ENCODE peak calls at places on chromosomes 3 and 15, in seven cellular contexts. N is spleen, H is sigmoid colon, L is dorsolateral prefrontal cortex, T is hepatocyte, V is AG10803, W is body of pancreas. X is an unnamed sample.
A peak's percentile ranks its signal among the peaks of the same experiment; 100 is the strongest.

GRCh38 chr15:40928351-40928974 is 677 bp upstream of the DLL4 start:
- DNase-seq in W (no peak), N (peak; percentile 69), H (no peak), L (no peak), T (peak; percentile 60), V (no peak), X (peak; percentile 58)

GRCh38 chr15:34849364-34849959 is 54.1 kb upstream of the ACTC1 start:
- DNase-seq in L (no peak), N (no peak), T (no peak), W (no peak), H (no peak), V (no peak), X (no peak)

GRCh38 chr3:155869664-155870063 is 786 bp upstream of the GMPS start:
- DNase-seq in W (no peak), N (no peak), V (no peak), L (no peak), H (no peak), T (no peak), X (no peak)

GRCh38 chr3:104909721-104910120 is 457.0 kb upstream of the ALCAM start:
- DNase-seq in T (no peak), W (no peak), L (no peak), V (peak; percentile 30), N (no peak), H (no peak), X (no peak)

GRCh38 chr15:101528108-101528916 is 38.8 kb upstream of the PCSK6 start:
- DNase-seq in W (peak; percentile 82), L (no peak), H (peak; percentile 83), N (peak; percentile 83), V (peak; percentile 1), T (peak; percentile 63), X (no peak)

GRCh38 chr15:93289951-93290350 is 200.9 kb upstream of the RGMA start:
- DNase-seq in W (no peak), H (peak; percentile 35), V (no peak), T (no peak), L (no peak), N (no peak), X (no peak)

GRCh38 chr3:79515072-79515471 is 252.7 kb downstream of the ROBO1 start:
- DNase-seq in T (no peak), H (no peak), L (no peak), W (no peak), V (no peak), N (no peak), X (no peak)

GRCh38 chr3:186067360-186068242 is 41.3 kb downstream of the ETV5 start:
- DNase-seq in H (no peak), N (no peak), L (no peak), T (no peak), W (no peak), V (no peak), X (no peak)

DNA sequence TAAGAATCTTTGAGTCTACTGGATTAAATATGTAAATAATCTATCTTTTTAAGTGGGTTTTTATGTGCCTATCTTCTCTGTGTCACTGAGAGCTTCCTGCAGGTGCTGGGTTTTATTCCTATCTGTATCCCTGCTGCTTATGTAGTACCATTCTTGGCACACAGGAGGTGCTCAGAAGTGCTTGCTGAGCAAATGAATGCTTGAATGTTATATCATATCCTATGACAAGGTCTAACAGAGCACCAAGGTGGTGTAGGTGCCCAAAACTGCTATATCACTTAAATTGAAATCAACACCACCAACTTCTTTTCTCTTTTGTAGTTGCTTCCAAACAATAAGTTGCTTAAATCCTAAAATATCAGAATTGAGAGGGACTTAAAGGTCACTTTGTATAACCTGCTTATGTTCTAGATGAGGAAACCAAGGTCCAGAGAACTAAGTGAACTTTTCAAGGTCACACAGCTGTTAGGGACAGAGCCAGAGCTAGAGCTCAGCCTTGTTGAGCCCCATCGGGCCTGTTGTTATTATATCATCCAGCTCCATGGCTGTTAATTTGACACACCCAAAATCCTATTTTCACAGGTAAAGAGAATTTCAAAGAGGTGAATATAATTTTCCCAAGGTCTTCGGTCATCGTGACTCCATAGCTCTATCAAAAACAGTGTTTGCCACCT is 46.0 kb downstream of the CCNL1 start:
- DNase-seq in T (no peak), V (no peak), L (no peak), W (no peak), H (no peak), N (no peak), X (no peak)
- TF ChIP-seq CTCF in T (no peak), V (no peak), L (no peak), W (no peak), H (no peak), N (no peak), X (no peak)

GRCh38 chr3:149529099-149529498 is 54.6 kb downstream of the TM4SF4 start:
- DNase-seq in T (no peak), W (no peak), H (no peak), N (no peak), L (no peak), V (no peak), X (no peak)

GRCh38 chr3:149528344-149528657 is 53.8 kb downstream of the TM4SF4 start:
- DNase-seq in H (no peak), L (no peak), T (no peak), W (no peak), V (no peak), N (no peak), X (no peak)

GRCh38 chr3:149532463-149533180 is 58.1 kb downstream of the TM4SF4 start:
- DNase-seq in T (no peak), L (no peak), N (no peak), V (no peak), W (no peak), H (no peak), X (no peak)

GRCh38 chr3:149523899-149524298 is 49.4 kb downstream of the TM4SF4 start:
- DNase-seq in N (no peak), W (no peak), T (no peak), L (no peak), H (no peak), V (no peak), X (no peak)

DNA sequence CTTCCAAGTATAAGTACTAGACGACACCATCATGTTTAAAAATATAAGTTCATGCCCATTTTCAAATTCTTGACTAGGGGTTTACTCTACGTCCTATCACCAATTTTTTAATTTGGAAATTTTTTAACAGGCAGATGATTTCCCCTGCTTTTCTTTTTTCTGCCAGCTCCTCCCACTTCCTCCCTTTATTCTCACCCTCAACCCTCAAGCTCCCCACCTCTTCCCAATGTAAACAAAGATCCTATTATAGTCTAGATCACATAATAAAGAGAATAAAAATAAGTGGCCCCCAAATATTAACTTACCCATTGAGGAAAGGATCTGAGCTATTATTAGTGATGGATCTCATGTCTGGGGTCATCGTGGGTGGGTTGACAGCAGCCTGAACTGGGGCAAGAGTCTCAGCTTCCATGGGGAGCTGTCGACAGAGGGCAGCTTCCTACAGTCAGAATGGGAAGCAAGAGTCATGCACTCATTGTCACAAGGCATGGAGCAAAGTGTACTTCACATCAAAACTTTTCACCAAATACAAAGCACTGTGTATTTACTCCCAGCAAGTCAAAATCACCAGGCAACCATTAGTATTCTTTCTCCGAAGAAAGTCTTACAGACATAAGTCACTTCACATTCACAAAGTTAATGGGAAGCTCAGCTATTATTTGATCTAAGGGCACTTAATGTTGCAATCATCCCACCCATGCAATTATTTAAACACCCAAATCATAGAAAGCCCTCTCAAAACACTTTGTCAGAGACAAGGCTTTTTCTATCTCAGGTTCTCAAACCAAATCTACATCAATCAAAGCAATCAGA is 53.2 kb downstream of the TM4SF4 start:
- DNase-seq in L (no peak), W (no peak), V (no peak), T (peak; percentile 14), H (no peak), N (no peak), X (peak; percentile 31)
- TF ChIP-seq CTCF in L (peak; percentile 21), W (no peak), V (peak; percentile 27), T (peak; percentile 31), H (no peak), N (no peak), X (no peak)

GRCh38 chr3:103308921-103309320 is 874.1 kb downstream of the ZPLD1 start:
- DNase-seq in N (no peak), H (no peak), T (peak; percentile 5), L (no peak), V (no peak), W (no peak), X (no peak)
- TF ChIP-seq CTCF in N (no peak), H (no peak), T (no peak), L (peak; percentile 10), V (no peak), W (no peak), X (peak; percentile 57)

DNA sequence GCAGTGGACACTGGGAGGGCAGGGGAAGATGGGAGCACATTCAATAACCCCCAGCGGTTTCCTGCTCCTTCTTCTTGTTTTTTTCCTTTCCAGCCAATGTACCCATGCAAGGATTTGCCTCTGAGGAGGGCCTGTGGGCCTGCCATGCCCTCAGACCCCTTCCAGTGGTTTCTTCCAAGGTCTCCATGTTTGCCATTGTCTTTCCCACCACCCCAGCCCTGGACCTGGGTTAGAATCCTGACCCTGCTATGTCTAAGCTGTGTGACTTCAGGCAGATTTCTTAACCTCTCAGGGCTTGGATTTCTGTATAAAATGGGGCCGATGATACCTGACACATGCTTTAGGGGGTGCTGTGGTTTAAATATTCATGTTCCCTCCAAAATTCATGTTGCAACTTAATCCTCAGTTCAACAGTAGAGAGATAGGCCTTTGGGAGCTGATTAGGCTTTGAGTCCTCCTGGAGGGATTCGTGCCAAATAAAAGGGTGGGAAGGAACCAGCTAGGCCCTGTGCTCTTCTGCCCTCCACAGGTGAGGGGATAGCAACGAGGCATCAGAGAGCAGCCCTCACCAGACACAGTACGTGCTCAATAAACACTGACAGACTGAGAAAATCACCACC is 46.3 kb upstream of the FLNB start:
- DNase-seq in L (no peak), V (peak; percentile 52), T (no peak), N (no peak), W (no peak), H (no peak), X (no peak)
- TF ChIP-seq CTCF in L (no peak), V (peak; percentile 56), T (peak; percentile 28), N (no peak), W (no peak), H (no peak), X (peak; percentile 26)

GRCh38 chr3:123025642-123026521 is 1.7 kb downstream of the SEMA5B start:
- DNase-seq in V (no peak), T (peak; percentile 53), N (no peak), L (no peak), H (no peak), W (peak; percentile 40), X (peak; percentile 24)

GRCh38 chr3:123031051-123031450 is 3.5 kb upstream of the SEMA5B start:
- DNase-seq in L (no peak), V (no peak), H (no peak), N (no peak), T (no peak), W (no peak), X (no peak)

GRCh38 chr3:123026551-123027291 is 842 bp downstream of the SEMA5B start:
- DNase-seq in L (peak; percentile 39), N (peak; percentile 80), V (no peak), H (peak; percentile 67), T (peak; percentile 37), W (peak; percentile 28), X (peak; percentile 36)

GRCh38 chr3:123028233-123028828 is 768 bp upstream of the SEMA5B start:
- DNase-seq in V (peak; percentile 75), H (peak; percentile 74), L (peak; percentile 43), T (peak; percentile 75), W (peak; percentile 30), N (no peak), X (no peak)

GRCh38 chr3:123027292-123028232 is at the start of gene SEMA5B:
- DNase-seq in V (no peak), H (no peak), T (peak; percentile 70), L (no peak), W (peak; percentile 28), N (peak; percentile 82), X (peak; percentile 67)
- TF ChIP-seq CTCF in V (no peak), H (no peak), T (peak; percentile 55), L (peak; percentile 45), W (no peak), N (no peak), X (peak; percentile 41)

X was measured in endothelial cell.